ENCODE peak calls at places on chromosomes 16 and 17, in eight cellular contexts. A, F, Y, W, D, K, T and J are unnamed samples.

GRCh38 chr17:614637-615546 is 99.7 kb downstream of the VPS53 start:
- DNase-seq in K (no peak), D (no peak), T (no peak), A (no peak), W (no peak), F (no peak), Y (no peak), J (no peak)

GRCh38 chr17:5832886-5833285 is 237.3 kb upstream of the WSCD1 start:
- DNase-seq in F (no peak), W (peak), K (no peak), D (peak), A (peak), Y (no peak), T (peak), J (no peak)

GRCh38 chr17:35700157-35700556 is 31.3 kb upstream of the RASL10B start:
- DNase-seq in D (no peak), Y (no peak), F (no peak), A (no peak), W (no peak), T (no peak), K (no peak), J (no peak)

GRCh38 chr16:17061326-17061725 is 409.4 kb downstream of the XYLT1 start:
- DNase-seq in T (no peak), F (no peak), D (no peak), A (no peak), K (no peak), Y (no peak), W (no peak), J (no peak)

GRCh38 chr17:56978441-56979090 is 635 bp downstream of the SCPEP1 start:
- DNase-seq in D (no peak), Y (no peak), W (no peak), A (no peak), T (no peak), K (peak), F (no peak), J (no peak)

GRCh38 chr16:31079342-31079944 is 5.2 kb downstream of the ZNF646 start:
- DNase-seq in F (no peak), D (no peak), K (no peak), A (no peak), Y (no peak), W (no peak), T (no peak), J (no peak)

GRCh38 chr17:14098246-14098645 is 28.9 kb downstream of the COX10 start:
- DNase-seq in F (no peak), Y (no peak), T (no peak), A (no peak), K (no peak), D (no peak), W (no peak), J (peak)

GRCh38 chr17:6496636-6497441 is 52.6 kb downstream of the PIMREG start:
- DNase-seq in T (no peak), Y (no peak), D (no peak), W (no peak), F (no peak), A (peak), K (peak), J (no peak)

GRCh38 chr17:77319211-77320031 is 178.7 kb downstream of the SEC14L1 start:
- DNase-seq in F (peak), A (no peak), T (no peak), W (no peak), K (peak), D (no peak), Y (no peak), J (no peak)

GRCh38 chr16:25013751-25014499 is 1.2 kb downstream of the ARHGAP17 start:
- DNase-seq in W (peak), Y (no peak), D (no peak), F (no peak), T (no peak), A (no peak), K (peak), J (no peak)

GRCh38 chr16:7513429-7513828 is 180.8 kb downstream of the RBFOX1 start:
- DNase-seq in K (no peak), T (no peak), F (no peak), D (no peak), Y (no peak), A (peak), W (no peak), J (no peak)

GRCh38 chr16:75789237-75789636 is 62.9 kb upstream of the CPHXL start:
- DNase-seq in K (peak), F (no peak), Y (peak), A (peak), T (peak), W (peak), D (peak), J (no peak)

GRCh38 chr17:77722366-77722765 is 236.1 kb upstream of the TNRC6C start:
- DNase-seq in F (no peak), Y (no peak), A (no peak), W (no peak), T (no peak), K (no peak), D (no peak), J (no peak)